ENCODE peak calls at places on chromosomes 7 and 10, in six cellular contexts. X is K562, P is upper lobe of right lung, R is body of pancreas, N is ovary, Z is suprapubic skin. T is an unnamed sample. For H3K4me1, the result is how much of the 10 kb centered on the place peaks cover.

GRCh38 chr10:1243486-1244182 is 187.4 kb downstream of the WDR37 start:
- DNase-seq in Z (no peak), N (no peak), X (peak), R (no peak), P (no peak), T (no peak)

GRCh38 chr10:124129471-124129870 is 36.1 kb upstream of the CHST15 start:
- DNase-seq in N (no peak), R (no peak), P (no peak), Z (no peak), X (no peak), T (no peak)

GRCh38 chr10:101027281-101027680 is 3.6 kb downstream of the PDZD7 start:
- DNase-seq in X (no peak), N (no peak), Z (no peak), R (no peak), P (no peak), T (no peak)

GRCh38 chr10:58810751-58811150 is 298.1 kb downstream of the BICC1 start:
- DNase-seq in N (no peak), X (no peak), R (no peak), P (no peak), Z (no peak), T (no peak)

GRCh38 chr7:27112960-27113949 is 10.8 kb upstream of the HOXA2 start:
- DNase-seq in X (peak), P (no peak), N (no peak), R (peak), Z (peak), T (no peak)

GRCh38 chr10:90592903-90593302 is 264.9 kb downstream of the HTR7 start:
- DNase-seq in N (no peak), P (no peak), X (no peak), Z (no peak), R (peak), T (peak)

GRCh38 chr10:131085586-131085860 is 226.0 kb downstream of the TCERG1L start:
- DNase-seq in Z (no peak), R (no peak), X (no peak), P (no peak), N (no peak), T (no peak)

GRCh38 chr7:41007351-41007751 is 695.5 kb downstream of the INHBA start:
- DNase-seq in N (no peak), P (no peak), R (no peak), Z (no peak), X (no peak), T (no peak)

GRCh38 chr7:2541291-2542010 is 13.9 kb downstream of the BRAT1 start:
- DNase-seq in P (peak), Z (no peak), N (peak), R (no peak), X (no peak), T (no peak)

GRCh38 chr7:96772295-96772694 is 62.6 kb upstream of the SEM1 start:
- DNase-seq in X (no peak), P (no peak), R (no peak), N (no peak), Z (no peak), T (no peak)

GRCh38 chr7:96775046-96775445 is 65.4 kb upstream of the SEM1 start:
- DNase-seq in Z (no peak), P (no peak), N (no peak), X (no peak), R (no peak), T (no peak)

GRCh38 chr7:96773483-96773882 is 63.8 kb upstream of the SEM1 start:
- DNase-seq in N (no peak), X (no peak), R (no peak), Z (no peak), P (no peak), T (no peak)

GRCh38 chr7:96781919-96782318 is 72.3 kb upstream of the SEM1 start:
- DNase-seq in N (no peak), X (no peak), Z (no peak), P (no peak), R (no peak), T (no peak)

DNA sequence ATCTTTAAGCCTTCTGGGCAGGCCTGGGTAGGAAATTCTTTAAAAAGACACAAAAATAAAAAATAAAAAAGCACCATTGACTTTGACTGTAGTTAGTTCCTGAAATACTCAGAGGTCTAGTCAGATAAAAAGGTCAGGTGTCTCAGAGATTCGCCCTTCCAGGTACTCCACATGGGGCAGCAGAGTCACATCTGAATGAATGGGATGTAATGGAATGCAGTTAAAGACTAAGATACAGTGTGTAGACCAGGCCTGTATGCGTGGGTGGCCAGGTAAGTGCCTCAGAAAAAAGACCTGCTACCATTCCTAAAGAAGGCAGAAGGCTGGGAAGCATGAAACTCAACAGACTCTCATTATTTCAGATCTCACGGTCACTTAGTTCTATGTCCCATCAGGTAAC is 68.6 kb upstream of the SEM1 start:
- DNase-seq in P (no peak), Z (no peak), N (no peak), R (no peak), X (no peak), T (no peak)
- TF ChIP-seq CTCF in P (no peak), Z (no peak), N (no peak), R (no peak), X (no peak), T (no peak)

GRCh38 chr10:59876695-59877094 is 29.7 kb downstream of the CCDC6 start:
- DNase-seq in Z (no peak), X (no peak), N (no peak), P (no peak), R (no peak), T (no peak)
- H3K27ac ChIP-seq in Z (no peak), X (no peak), N (no peak), P (no peak), R (no peak), T (no peak)

DNA sequence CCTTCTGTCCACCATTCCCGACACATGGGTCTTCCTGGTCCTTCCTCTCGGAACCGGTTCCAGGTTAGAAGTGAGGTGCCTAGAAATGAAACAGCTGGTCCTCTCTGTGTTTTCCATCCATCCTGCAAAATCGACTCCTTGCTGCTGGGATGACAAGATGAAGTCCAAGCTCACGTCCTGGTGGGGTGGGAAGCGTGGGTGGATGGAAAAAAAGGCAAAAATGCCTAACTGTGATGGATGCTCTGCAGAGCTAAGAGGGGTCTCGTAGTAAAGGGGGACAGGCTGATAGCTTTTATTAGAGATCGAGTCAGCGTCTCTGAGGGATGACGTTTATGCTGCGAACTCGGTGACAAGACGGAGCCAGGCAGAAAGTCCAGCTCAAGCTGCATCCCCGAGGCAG is 14.1 kb downstream of the CALML5 start:
- DNase-seq in R (no peak), P (no peak), Z (no peak), N (no peak), X (no peak), T (no peak)
- H3K4me1 ChIP-seq in R (under half), P (under half), Z (under half), N (under half), X (half or more), T (under half)

DNA sequence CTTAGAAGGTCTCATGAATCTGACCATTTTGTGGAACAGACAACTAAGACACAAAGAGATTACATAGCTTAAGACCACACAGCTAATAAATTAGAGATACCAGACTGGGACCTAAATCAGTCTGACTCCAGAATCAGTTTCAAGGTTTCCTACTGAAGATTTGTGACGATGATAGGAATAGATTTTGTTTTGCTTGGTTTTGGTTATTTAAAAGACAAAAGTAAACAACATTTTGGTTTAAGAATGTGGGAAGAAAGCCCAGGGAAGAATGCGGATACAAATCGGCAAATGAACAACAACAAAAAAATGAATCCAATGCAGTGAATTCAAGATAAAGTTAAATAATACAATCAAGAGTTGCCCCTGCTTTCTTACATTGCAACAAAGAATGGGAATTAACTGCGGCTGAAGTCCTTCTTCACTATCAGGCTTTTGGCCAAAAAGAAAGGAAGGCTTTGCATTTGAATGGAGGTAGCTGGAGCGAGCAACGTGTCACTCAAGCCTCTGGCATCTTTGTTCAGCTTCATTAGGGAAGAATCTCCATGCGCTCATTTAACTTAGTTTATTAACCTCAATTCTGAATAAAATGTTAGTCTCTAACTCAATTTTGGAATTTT is 210.8 kb downstream of the ADAM12 start:
- DNase-seq in Z (no peak), N (no peak), P (no peak), R (no peak), X (no peak), T (no peak)
- TF ChIP-seq CTCF in Z (no peak), N (no peak), P (no peak), R (no peak), X (no peak), T (no peak)